ENCODE peak calls at places on chromosomes 2 and 18, in four cellular contexts. O is stomach, L is AG09309, U is right lobe of liver. G is an unnamed sample.

GRCh38 chr18:63312731-63313408 is 6.7 kb downstream of the BCL2 start:
- DNase-seq in U (no peak), O (no peak), L (no peak), G (no peak)

GRCh38 chr18:1544016-1544415 is 639.3 kb downstream of the ADCYAP1 start:
- DNase-seq in U (no peak), L (no peak), O (no peak), G (no peak)

GRCh38 chr2:28025116-28025515 is 134.6 kb downstream of the BABAM2 start:
- DNase-seq in U (no peak), L (no peak), O (no peak), G (no peak)

GRCh38 chr18:55321268-55322175 is 266.5 kb downstream of the TCF4 start:
- DNase-seq in O (peak), L (peak), U (peak), G (peak)

GRCh38 chr2:179861777-179862117 is 335 bp upstream of the ZNF385B start:
- DNase-seq in O (no peak), U (no peak), L (no peak), G (peak)

GRCh38 chr2:794554-795244 is 117.5 kb upstream of the TMEM18 start:
- DNase-seq in U (no peak), L (no peak), O (no peak), G (no peak)

GRCh38 chr18:11665587-11665986 is 23.5 kb upstream of the GNAL start:
- DNase-seq in O (no peak), L (no peak), U (no peak), G (no peak)

GRCh38 chr18:44733069-44733753 is 52.5 kb downstream of the SETBP1 start:
- DNase-seq in O (no peak), U (no peak), L (peak), G (no peak)

GRCh38 chr2:206383669-206384068 is 59.7 kb upstream of the ADAM23 start:
- DNase-seq in L (no peak), O (no peak), U (no peak), G (no peak)

GRCh38 chr2:100865819-100866462 is 46.0 kb downstream of the NPAS2 start:
- DNase-seq in O (peak), L (no peak), U (no peak), G (no peak)

GRCh38 chr18:57953883-57954282 is 90.1 kb upstream of the NEDD4L start:
- DNase-seq in L (no peak), U (no peak), O (no peak), G (no peak)

GRCh38 chr2:77228379-77228778 is 293.8 kb downstream of the LRRTM4 start:
- DNase-seq in O (no peak), U (no peak), L (no peak), G (no peak)

GRCh38 chr2:181573140-181573736 is 83.7 kb downstream of the CERKL start:
- DNase-seq in U (no peak), O (no peak), L (peak), G (no peak)

GRCh38 chr2:152611458-152612231 is 105.6 kb downstream of the PRPF40A start:
- DNase-seq in O (no peak), U (no peak), L (peak), G (no peak)

GRCh38 chr2:225040862-225041209 is 1.4 kb downstream of the DOCK10 start:
- DNase-seq in L (no peak), U (peak), O (no peak), G (peak)

GRCh38 chr2:99680946-99681345 is 191.1 kb upstream of the REV1 start:
- DNase-seq in O (no peak), U (no peak), L (peak), G (no peak)

GRCh38 chr18:72634500-72634899 is 90.4 kb upstream of the CBLN2 start:
- DNase-seq in O (no peak), U (no peak), L (no peak), G (no peak)

GRCh38 chr2:26652361-26653041 is 11.3 kb upstream of the CIB4 start:
- DNase-seq in O (no peak), L (peak), U (no peak), G (peak)

GRCh38 chr2:100744184-100744583 is 75.8 kb upstream of the NPAS2 start:
- DNase-seq in L (no peak), O (no peak), U (no peak), G (no peak)

GRCh38 chr2:73359915-73360697 is 25.5 kb upstream of the ALMS1 start:
- DNase-seq in O (no peak), U (no peak), L (no peak), G (no peak)

GRCh38 chr2:151946856-151947523 is 118.8 kb upstream of the ARL5A start:
- DNase-seq in O (no peak), U (no peak), L (no peak), G (peak)

GRCh38 chr2:136582631-136583205 is 182.6 kb upstream of the THSD7B start:
- DNase-seq in U (no peak), L (no peak), O (no peak), G (no peak)

GRCh38 chr2:65579506-65580235 is 147.3 kb upstream of the SPRED2 start:
- DNase-seq in L (no peak), O (no peak), U (no peak), G (no peak)

GRCh38 chr2:207107120-207107519 is 58.6 kb downstream of the KLF7 start:
- DNase-seq in O (no peak), L (no peak), U (no peak), G (no peak)

GRCh38 chr2:100412866-100413265 is 4.6 kb downstream of the CHST10 start:
- DNase-seq in O (no peak), L (no peak), U (no peak), G (no peak)

GRCh38 chr2:102677219-102678215 is 58.2 kb downstream of the SLC9A2 start:
- DNase-seq in L (no peak), O (no peak), U (no peak), G (no peak)

GRCh38 chr2:112150447-112150846 is 12.3 kb downstream of the FBLN7 start:
- DNase-seq in L (peak), O (peak), U (no peak), G (no peak)

GRCh38 chr2:237315170-237315880 is 98.6 kb downstream of the COL6A3 start:
- DNase-seq in L (peak), U (peak), O (peak), G (peak)

GRCh38 chr18:13813271-13813849 is 10.6 kb upstream of the MC5R start:
- DNase-seq in L (no peak), O (peak), U (no peak), G (peak)

GRCh38 chr2:172919732-172920131 is 155.9 kb upstream of the MAP3K20 start:
- DNase-seq in U (no peak), O (no peak), L (no peak), G (no peak)

GRCh38 chr2:46871976-46872381 is 43.6 kb downstream of the MCFD2 start:
- DNase-seq in O (no peak), L (no peak), U (no peak), G (no peak)

GRCh38 chr2:46873632-46874068 is 42.0 kb downstream of the MCFD2 start:
- DNase-seq in O (peak), U (peak), L (peak), G (peak)

GRCh38 chr2:46875226-46875899 is 40.2 kb downstream of the MCFD2 start:
- DNase-seq in U (no peak), L (no peak), O (no peak), G (no peak)

GRCh38 chr2:46874236-46874929 is 41.2 kb downstream of the MCFD2 start:
- DNase-seq in L (no peak), O (no peak), U (no peak), G (no peak)

GRCh38 chr2:46872876-46873631 is 42.6 kb downstream of the MCFD2 start:
- DNase-seq in U (no peak), O (no peak), L (no peak), G (no peak)
- TF ChIP-seq CTCF in U (no peak), O (no peak), L (no peak), G (no peak)

GRCh38 chr2:32844253-32844652 is 102.5 kb upstream of the LTBP1 start:
- DNase-seq in L (no peak), O (no peak), U (no peak), G (no peak)

GRCh38 chr2:32852821-32853220 is 93.9 kb upstream of the LTBP1 start:
- DNase-seq in U (no peak), L (no peak), O (no peak), G (no peak)

GRCh38 chr2:32851777-32852439 is 94.8 kb upstream of the LTBP1 start:
- DNase-seq in O (no peak), L (no peak), U (no peak), G (no peak)

GRCh38 chr2:32847734-32848133 is 99.0 kb upstream of the LTBP1 start:
- DNase-seq in O (no peak), L (no peak), U (no peak), G (no peak)

GRCh38 chr2:32849456-32850194 is 97.1 kb upstream of the LTBP1 start:
- DNase-seq in U (no peak), L (no peak), O (no peak), G (no peak)
- TF ChIP-seq CTCF in U (no peak), L (no peak), O (no peak), G (no peak)

DNA sequence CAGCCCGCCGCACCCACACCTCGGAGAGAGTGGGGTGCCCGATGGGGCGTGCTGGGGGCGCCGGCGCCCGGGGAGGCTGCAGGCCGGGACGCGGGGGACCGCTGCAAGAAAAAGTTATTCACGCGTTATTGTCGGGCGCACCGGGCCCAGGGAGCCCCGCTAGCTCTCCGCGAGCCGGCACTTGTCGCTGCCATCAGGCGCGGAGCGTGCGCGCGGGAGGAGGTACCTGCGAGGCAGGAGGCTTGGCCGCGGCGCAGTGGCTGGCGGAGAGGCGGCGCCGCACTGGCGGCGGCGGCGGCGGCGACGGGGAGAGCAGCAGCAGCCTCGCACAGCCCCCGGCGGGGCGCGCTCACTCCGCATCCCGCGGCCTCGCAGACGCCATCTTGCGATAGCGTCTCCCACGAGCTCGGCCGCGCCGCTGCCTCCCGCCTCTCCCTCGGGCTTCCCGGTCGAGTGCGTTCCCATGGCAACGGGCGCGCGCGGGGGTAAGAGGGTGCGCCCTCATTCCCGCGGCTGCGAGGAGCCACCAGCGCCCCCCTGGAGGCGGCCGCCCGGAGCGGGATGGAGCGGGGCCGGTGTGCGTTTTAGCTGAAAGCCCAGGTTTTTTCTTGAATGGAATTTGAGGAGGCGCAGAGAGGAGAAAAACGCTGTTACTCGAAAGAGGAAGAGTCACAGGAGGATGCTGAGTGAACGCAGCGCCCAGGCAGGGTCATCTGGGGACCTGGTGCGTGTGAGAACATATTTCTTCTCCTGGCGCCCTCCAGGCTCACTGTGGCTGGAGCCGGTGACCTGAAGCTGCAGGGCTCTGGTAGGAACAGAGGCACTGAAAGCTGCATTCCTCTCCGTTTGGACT is at the start of gene CHN1:
- DNase-seq in U (peak), O (peak), L (peak), G (peak)
- TF ChIP-seq CTCF in U (no peak), O (no peak), L (no peak), G (no peak)

DNA sequence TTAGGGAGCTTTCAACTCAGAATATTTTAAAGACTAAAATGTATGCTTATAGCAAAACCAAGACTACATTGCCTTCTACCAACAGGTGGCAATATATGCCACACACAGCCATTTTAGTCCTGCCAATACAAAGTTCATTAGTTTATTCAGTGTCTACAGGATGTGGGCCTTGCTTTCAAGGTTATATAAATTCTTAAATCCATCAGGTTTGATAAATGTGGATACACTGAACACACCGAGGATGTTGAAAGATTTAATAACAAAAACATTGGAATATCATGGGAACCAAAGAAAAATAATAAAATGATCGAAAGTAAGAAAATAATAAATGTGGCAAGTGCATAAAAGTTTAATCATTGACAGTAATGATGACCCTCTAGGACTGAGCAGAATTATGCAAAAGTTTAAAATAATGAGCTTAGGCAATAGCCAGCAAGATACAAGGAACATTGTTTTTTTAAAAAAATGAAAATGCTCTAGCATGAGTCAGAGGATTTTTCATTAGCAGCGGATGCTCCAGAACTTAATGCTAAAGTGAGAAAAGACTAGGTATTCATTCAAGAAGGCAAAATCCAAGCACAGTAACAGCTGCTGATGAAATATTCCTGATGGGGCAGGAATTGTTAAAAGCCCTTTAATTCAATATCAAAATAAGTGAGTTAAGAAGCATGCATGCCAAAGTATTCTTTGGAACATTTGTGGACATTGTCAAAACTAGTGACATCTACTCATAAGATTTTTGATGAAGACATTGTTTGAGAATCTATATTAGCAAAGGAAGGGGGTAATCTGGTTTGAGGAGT is 14.2 kb downstream of the SCN9A start:
- DNase-seq in L (no peak), O (no peak), U (no peak), G (no peak)
- TF ChIP-seq CTCF in L (peak), O (peak), U (peak), G (no peak)